ENCODE peak calls at places on chromosomes 5 and 9, in seven cellular contexts. U, E, N, R, W, A and D are unnamed samples.
A peak's percentile ranks its signal among the peaks of the same experiment; 100 is the strongest.

GRCh38 chr9:130936285-130937117 is 2.5 kb downstream of the FIBCD1 start:
- DNase-seq in U (peak; percentile 63), E (peak; percentile 28), N (no peak), R (no peak), W (peak; percentile 53), A (peak; percentile 85), D (peak; percentile 24)

GRCh38 chr5:73296772-73297171 is 123.8 kb downstream of the TMEM174 start:
- DNase-seq in U (peak; percentile 78), E (no peak), N (no peak), R (no peak), W (no peak), A (peak; percentile 41), D (peak; percentile 64)

GRCh38 chr9:134180786-134181647 is 16.7 kb upstream of the RNU6ATAC start:
- DNase-seq in U (no peak), E (no peak), N (peak; percentile 67), R (peak; percentile 54), W (no peak), A (no peak), D (no peak)

GRCh38 chr5:133421394-133421793 is 190.9 kb downstream of the FSTL4 start:
- DNase-seq in U (no peak), E (peak; percentile 44), N (no peak), R (no peak), W (peak; percentile 50), A (peak; percentile 14), D (peak; percentile 3)

GRCh38 chr5:126376443-126376842 is 46.8 kb upstream of the GRAMD2B start:
- DNase-seq in U (no peak), E (no peak), N (no peak), R (no peak), W (no peak), A (no peak), D (no peak)

GRCh38 chr9:76512826-76513225 is 53.8 kb downstream of the GCNT1 start:
- DNase-seq in U (peak; percentile 60), E (no peak), N (no peak), R (no peak), W (no peak), A (peak; percentile 66), D (peak; percentile 73)

GRCh38 chr5:38800515-38800914 is 45.3 kb upstream of the OSMR start:
- DNase-seq in U (no peak), E (no peak), N (no peak), R (no peak), W (no peak), A (no peak), D (no peak)

GRCh38 chr9:72363226-72363625 is 1.8 kb downstream of the ZFAND5 start:
- DNase-seq in U (no peak), E (no peak), N (no peak), R (no peak), W (no peak), A (no peak), D (no peak)

GRCh38 chr5:176538505-176538806 is 1.3 kb upstream of the RNF44 start:
- DNase-seq in U (no peak), E (no peak), N (no peak), R (no peak), W (peak; percentile 25), A (no peak), D (no peak)

GRCh38 chr9:99426443-99426842 is 204.4 kb downstream of the SEC61B start:
- DNase-seq in U (no peak), E (no peak), N (no peak), R (no peak), W (no peak), A (no peak), D (no peak)

GRCh38 chr5:68344447-68345111 is 129.0 kb downstream of the PIK3R1 start:
- DNase-seq in U (peak; percentile 60), E (no peak), N (no peak), R (no peak), W (peak; percentile 49), A (peak; percentile 77), D (peak; percentile 73)

GRCh38 chr5:179967489-179967888 is 59.8 kb upstream of the TBC1D9B start:
- DNase-seq in U (peak; percentile 24), E (no peak), N (no peak), R (no peak), W (peak; percentile 49), A (no peak), D (no peak)

GRCh38 chr5:116002116-116002906 is 30.0 kb upstream of the ARL14EPL start:
- DNase-seq in U (peak; percentile 37), E (no peak), N (no peak), R (no peak), W (no peak), A (peak; percentile 53), D (peak; percentile 24)

GRCh38 chr5:150573867-150574817 is 66.2 kb downstream of the NDST1 start:
- DNase-seq in U (no peak), E (no peak), N (no peak), R (peak; percentile 53), W (no peak), A (no peak), D (no peak)

GRCh38 chr9:133835273-133835901 is 97.2 kb upstream of the SARDH start:
- DNase-seq in U (no peak), E (no peak), N (no peak), R (no peak), W (no peak), A (no peak), D (no peak)

GRCh38 chr9:112443200-112443599 is 43.4 kb upstream of the KIAA1958 start:
- DNase-seq in U (peak; percentile 23), E (no peak), N (no peak), R (no peak), W (no peak), A (peak; percentile 44), D (peak; percentile 21)

GRCh38 chr9:98575379-98576346 is 133.1 kb downstream of the GABBR2 start:
- DNase-seq in U (peak; percentile 79), E (no peak), N (no peak), R (no peak), W (no peak), A (peak; percentile 81), D (peak; percentile 47)

GRCh38 chr9:126549246-126550006 is 64.3 kb upstream of the LMX1B start:
- DNase-seq in U (no peak), E (no peak), N (no peak), R (no peak), W (peak; percentile 3), A (no peak), D (no peak)

GRCh38 chr5:72860499-72860898 is 44.0 kb downstream of the TNPO1 start:
- DNase-seq in U (peak; percentile 49), E (no peak), N (no peak), R (no peak), W (no peak), A (peak; percentile 70), D (peak; percentile 38)

GRCh38 chr9:93676310-93677054 is 100.1 kb downstream of the PHF2 start:
- DNase-seq in U (no peak), E (no peak), N (peak; percentile 65), R (peak; percentile 48), W (no peak), A (no peak), D (no peak)

GRCh38 chr9:85062385-85062784 is 392.9 kb downstream of the NTRK2 start:
- DNase-seq in U (no peak), E (no peak), N (no peak), R (no peak), W (no peak), A (no peak), D (no peak)

GRCh38 chr9:127570533-127571111 is 41.5 kb upstream of the STXBP1 start:
- DNase-seq in U (no peak), E (no peak), N (no peak), R (no peak), W (no peak), A (no peak), D (no peak)

GRCh38 chr9:110207071-110207923 is 662 bp downstream of the C9orf152 start:
- DNase-seq in U (no peak), E (no peak), N (no peak), R (no peak), W (no peak), A (no peak), D (no peak)

GRCh38 chr9:79012561-79012960 is 559.2 kb upstream of the TLE4 start:
- DNase-seq in U (peak; percentile 71), E (no peak), N (no peak), R (no peak), W (no peak), A (peak; percentile 72), D (peak; percentile 72)

GRCh38 chr9:76707510-76707909 is 56.7 kb upstream of the PCA3 start:
- DNase-seq in U (no peak), E (no peak), N (no peak), R (no peak), W (no peak), A (no peak), D (no peak)

GRCh38 chr9:77304543-77304942 is 127.2 kb downstream of the VPS13A start:
- DNase-seq in U (no peak), E (no peak), N (no peak), R (no peak), W (no peak), A (no peak), D (no peak)

GRCh38 chr5:105702323-105702722 is 1968.4 kb downstream of the EFNA5 start:
- DNase-seq in U (no peak), E (no peak), N (no peak), R (no peak), W (no peak), A (no peak), D (no peak)
- TF ChIP-seq CTCF in U (no peak), E (no peak), N (no peak), R (no peak), W (no peak), A (no peak), D (no peak)

GRCh38 chr5:169270827-169271226 is 30.1 kb downstream of the SLIT3 start:
- DNase-seq in U (no peak), E (no peak), N (no peak), R (no peak), W (no peak), A (no peak), D (no peak)

GRCh38 chr5:169263591-169263990 is 37.3 kb downstream of the SLIT3 start:
- DNase-seq in U (no peak), E (no peak), N (no peak), R (no peak), W (no peak), A (no peak), D (no peak)

GRCh38 chr5:169268019-169268418 is 32.9 kb downstream of the SLIT3 start:
- DNase-seq in U (no peak), E (no peak), N (no peak), R (no peak), W (no peak), A (no peak), D (no peak)

DNA sequence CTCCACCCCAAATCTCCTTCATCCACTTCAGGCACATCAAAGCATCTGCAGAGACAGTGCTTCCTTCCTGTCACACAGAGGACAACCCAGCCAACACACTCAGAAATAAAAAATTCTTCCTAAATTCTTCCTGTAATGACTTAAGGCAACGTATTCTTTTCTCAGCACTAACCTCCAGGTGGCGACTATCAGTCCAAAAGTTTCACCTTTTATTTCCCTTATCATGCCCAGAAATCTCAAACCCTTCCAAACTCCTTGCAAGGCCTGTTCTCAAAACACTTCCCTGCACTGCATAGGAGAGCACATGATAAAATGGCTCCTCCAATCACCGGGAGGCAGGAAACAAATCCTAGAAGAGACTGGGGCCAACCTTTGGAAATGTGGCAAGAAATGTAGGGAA is 35.1 kb downstream of the SLIT3 start:
- DNase-seq in U (peak; percentile 5), E (no peak), N (no peak), R (no peak), W (no peak), A (peak; percentile 12), D (peak; percentile 3)
- TF ChIP-seq CTCF in U (peak; percentile 28), E (peak; percentile 36), N (peak; percentile 42), R (no peak), W (peak; percentile 30), A (no peak), D (peak; percentile 67)

GRCh38 chr9:70948744-70949143 is 172.7 kb downstream of the TRPM3 start:
- DNase-seq in U (no peak), E (no peak), N (no peak), R (no peak), W (no peak), A (no peak), D (no peak)
- TF ChIP-seq CTCF in U (no peak), E (no peak), N (no peak), R (no peak), W (no peak), A (no peak), D (no peak)

GRCh38 chr5:21817668-21818419 is 1035.3 kb downstream of the CDH12 start:
- DNase-seq in U (peak; percentile 19), E (no peak), N (no peak), R (no peak), W (no peak), A (peak; percentile 56), D (no peak)
- TF ChIP-seq CTCF in U (peak; percentile 23), E (peak; percentile 68), N (peak; percentile 74), R (no peak), W (no peak), A (peak; percentile 24), D (peak; percentile 71)